ENCODE peak calls at places on chromosomes 2 and 18, in six cellular contexts. One of them, this sample, is unnamed. For H3K4me1, the result is how much of the 10 kb centered on the place peaks cover.

GRCh38 chr18:75330308-75330707 is 97.2 kb downstream of the SMIM21 start:
- DNase-seq in mesendoderm: no peak
- DNase-seq in H1: no peak
- DNase-seq in mesenchymal stem cell: no peak
- DNase-seq in IMR-90: no peak
- DNase-seq in H9: no peak
- DNase-seq in this sample: no peak

GRCh38 chr2:190746971-190747761 is 98.3 kb downstream of the NAB1 start:
- DNase-seq in H9: no peak
- DNase-seq in H1: no peak
- DNase-seq in mesendoderm: peak
- DNase-seq in mesenchymal stem cell: peak
- DNase-seq in IMR-90: peak
- DNase-seq in this sample: no peak

GRCh38 chr18:40852406-40852805 is 1102.6 kb upstream of the PIK3C3 start:
- DNase-seq in mesendoderm: no peak
- DNase-seq in H9: no peak
- DNase-seq in mesenchymal stem cell: no peak
- DNase-seq in H1: no peak
- DNase-seq in IMR-90: no peak
- DNase-seq in this sample: no peak

GRCh38 chr2:157251932-157252331 is 5.6 kb upstream of the GALNT5 start:
- DNase-seq in H1: no peak
- DNase-seq in mesenchymal stem cell: no peak
- DNase-seq in mesendoderm: no peak
- DNase-seq in IMR-90: no peak
- DNase-seq in H9: no peak
- DNase-seq in this sample: no peak

GRCh38 chr2:143607446-143608110 is 478.4 kb downstream of the ARHGAP15 start:
- DNase-seq in mesendoderm: peak
- DNase-seq in H1: peak
- DNase-seq in H9: peak
- DNase-seq in IMR-90: peak
- DNase-seq in mesenchymal stem cell: peak
- DNase-seq in this sample: no peak

GRCh38 chr18:48785091-48785614 is 165.6 kb downstream of the SMAD7 start:
- DNase-seq in mesenchymal stem cell: no peak
- DNase-seq in H9: no peak
- DNase-seq in H1: no peak
- DNase-seq in IMR-90: no peak
- DNase-seq in mesendoderm: no peak
- DNase-seq in this sample: no peak

GRCh38 chr18:72542993-72543361 is 1.2 kb downstream of the CBLN2 start:
- DNase-seq in mesendoderm: peak
- DNase-seq in mesenchymal stem cell: no peak
- DNase-seq in IMR-90: no peak
- DNase-seq in H9: peak
- DNase-seq in H1: no peak
- DNase-seq in this sample: peak

GRCh38 chr2:3222636-3223035 is 155.0 kb downstream of the EIPR1 start:
- DNase-seq in mesendoderm: peak
- DNase-seq in H9: no peak
- DNase-seq in IMR-90: no peak
- DNase-seq in H1: no peak
- DNase-seq in mesenchymal stem cell: no peak
- DNase-seq in this sample: no peak

GRCh38 chr18:44545359-44545985 is 135.2 kb upstream of the SETBP1 start:
- DNase-seq in mesenchymal stem cell: no peak
- DNase-seq in IMR-90: no peak
- DNase-seq in H1: no peak
- DNase-seq in mesendoderm: no peak
- DNase-seq in H9: no peak
- DNase-seq in this sample: no peak

GRCh38 chr2:237281900-237282306 is 132.1 kb downstream of the COL6A3 start:
- DNase-seq in mesendoderm: no peak
- DNase-seq in IMR-90: peak
- DNase-seq in mesenchymal stem cell: peak
- DNase-seq in H9: no peak
- DNase-seq in H1: no peak
- DNase-seq in this sample: no peak

GRCh38 chr2:237279012-237279768 is 134.8 kb downstream of the COL6A3 start:
- DNase-seq in H9: no peak
- DNase-seq in H1: no peak
- DNase-seq in IMR-90: peak
- DNase-seq in mesendoderm: no peak
- DNase-seq in mesenchymal stem cell: no peak
- DNase-seq in this sample: no peak

GRCh38 chr2:237280937-237281336 is 133.0 kb downstream of the COL6A3 start:
- DNase-seq in H9: no peak
- DNase-seq in mesendoderm: no peak
- DNase-seq in IMR-90: peak
- DNase-seq in mesenchymal stem cell: no peak
- DNase-seq in H1: no peak
- DNase-seq in this sample: no peak

GRCh38 chr2:237278593-237278992 is 135.4 kb downstream of the COL6A3 start:
- DNase-seq in H9: no peak
- DNase-seq in H1: no peak
- DNase-seq in IMR-90: peak
- DNase-seq in mesenchymal stem cell: no peak
- DNase-seq in mesendoderm: no peak
- DNase-seq in this sample: no peak

DNA sequence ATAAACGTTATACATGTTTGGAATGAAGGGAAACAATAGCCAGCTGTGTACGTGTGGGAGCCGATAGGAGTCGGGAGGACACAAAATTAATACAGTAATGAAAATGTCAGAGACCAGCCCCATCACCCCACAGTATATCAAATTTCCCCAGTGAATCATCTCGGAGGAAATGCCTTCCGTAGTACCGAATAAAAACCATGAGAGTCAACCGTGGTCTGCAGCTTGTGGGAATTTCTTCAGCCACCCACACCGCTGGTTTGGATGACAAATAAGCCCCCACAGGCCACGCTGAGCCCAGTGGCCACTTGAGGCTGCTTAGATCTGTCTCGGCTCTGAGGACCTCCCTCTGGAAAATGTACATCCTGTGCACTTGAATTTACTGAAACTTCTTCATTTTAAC is 133.7 kb downstream of the COL6A3 start:
- DNase-seq in H1: no peak
- DNase-seq in mesendoderm: no peak
- DNase-seq in H9: no peak
- DNase-seq in mesenchymal stem cell: peak
- DNase-seq in IMR-90: peak
- DNase-seq in this sample: no peak
- H4K8ac ChIP-seq in H1: no peak
- H4K8ac ChIP-seq in mesendoderm: no peak
- H4K8ac ChIP-seq in H9: no peak
- H4K8ac ChIP-seq in mesenchymal stem cell: peak
- H4K8ac ChIP-seq in IMR-90: peak
- H4K8ac ChIP-seq in this sample: no peak

DNA sequence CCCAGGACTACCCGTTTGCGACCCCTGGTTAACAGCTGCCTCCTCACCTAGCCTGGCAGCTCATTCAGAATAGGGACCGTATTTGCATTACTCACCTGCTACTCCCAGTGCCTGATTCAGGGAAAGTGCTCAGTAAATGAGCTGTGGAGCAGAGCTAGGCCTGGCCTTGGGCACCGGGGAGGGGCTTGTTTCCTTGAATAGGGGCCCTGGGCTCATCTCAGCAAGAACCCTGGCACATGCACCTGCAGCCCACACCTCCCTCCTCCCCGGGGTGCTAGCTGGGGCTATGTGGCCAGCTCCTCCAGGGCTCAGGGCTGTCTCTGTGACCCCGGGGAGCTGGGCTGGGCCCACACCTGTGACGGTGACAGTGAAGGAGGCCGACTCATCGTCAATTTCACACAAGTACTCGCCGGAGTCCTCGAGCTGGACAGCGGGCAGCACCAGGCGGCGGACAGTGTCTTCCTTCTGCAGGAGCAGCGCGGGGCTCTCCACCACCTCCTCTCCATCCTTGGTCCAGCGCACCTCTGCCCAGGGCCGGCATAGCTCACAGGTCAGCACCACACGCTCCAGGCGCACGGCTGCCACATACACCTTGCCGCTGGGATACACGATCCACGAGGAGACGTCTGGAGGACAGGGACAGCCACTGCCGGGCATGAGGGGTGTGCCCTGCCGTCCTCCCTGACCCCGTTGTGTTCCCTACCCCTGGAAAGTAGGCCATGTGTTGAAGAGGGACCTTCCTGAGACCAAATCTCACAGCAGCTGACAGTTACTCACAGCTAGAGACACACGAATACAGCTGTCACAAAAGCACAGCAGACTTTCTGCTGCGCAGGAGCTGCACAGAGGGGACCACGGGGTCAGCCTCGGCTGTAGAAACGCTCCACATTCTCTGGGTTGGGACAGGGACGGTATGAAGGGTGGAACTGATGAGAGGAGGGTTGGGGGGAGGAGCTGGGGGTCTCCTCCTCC is 9.0 kb downstream of the OBSL1 start:
- DNase-seq in H9: peak
- DNase-seq in H1: no peak
- DNase-seq in IMR-90: no peak
- DNase-seq in mesenchymal stem cell: no peak
- DNase-seq in mesendoderm: no peak
- DNase-seq in this sample: no peak
- H3K4me1 ChIP-seq in H9: under half
- H3K4me1 ChIP-seq in H1: under half
- H3K4me1 ChIP-seq in IMR-90: under half
- H3K4me1 ChIP-seq in mesenchymal stem cell: under half
- H3K4me1 ChIP-seq in mesendoderm: under half
- H3K4me1 ChIP-seq in this sample: under half

GRCh38 chr2:9234680-9235387 is 28.2 kb downstream of the ASAP2 start:
- DNase-seq in mesendoderm: peak
- DNase-seq in IMR-90: peak
- DNase-seq in H9: no peak
- DNase-seq in mesenchymal stem cell: peak
- DNase-seq in H1: no peak
- DNase-seq in this sample: no peak
- H4K8ac ChIP-seq in mesendoderm: no peak
- H4K8ac ChIP-seq in IMR-90: peak
- H4K8ac ChIP-seq in H9: no peak
- H4K8ac ChIP-seq in mesenchymal stem cell: peak
- H4K8ac ChIP-seq in H1: peak
- H4K8ac ChIP-seq in this sample: no peak

DNA sequence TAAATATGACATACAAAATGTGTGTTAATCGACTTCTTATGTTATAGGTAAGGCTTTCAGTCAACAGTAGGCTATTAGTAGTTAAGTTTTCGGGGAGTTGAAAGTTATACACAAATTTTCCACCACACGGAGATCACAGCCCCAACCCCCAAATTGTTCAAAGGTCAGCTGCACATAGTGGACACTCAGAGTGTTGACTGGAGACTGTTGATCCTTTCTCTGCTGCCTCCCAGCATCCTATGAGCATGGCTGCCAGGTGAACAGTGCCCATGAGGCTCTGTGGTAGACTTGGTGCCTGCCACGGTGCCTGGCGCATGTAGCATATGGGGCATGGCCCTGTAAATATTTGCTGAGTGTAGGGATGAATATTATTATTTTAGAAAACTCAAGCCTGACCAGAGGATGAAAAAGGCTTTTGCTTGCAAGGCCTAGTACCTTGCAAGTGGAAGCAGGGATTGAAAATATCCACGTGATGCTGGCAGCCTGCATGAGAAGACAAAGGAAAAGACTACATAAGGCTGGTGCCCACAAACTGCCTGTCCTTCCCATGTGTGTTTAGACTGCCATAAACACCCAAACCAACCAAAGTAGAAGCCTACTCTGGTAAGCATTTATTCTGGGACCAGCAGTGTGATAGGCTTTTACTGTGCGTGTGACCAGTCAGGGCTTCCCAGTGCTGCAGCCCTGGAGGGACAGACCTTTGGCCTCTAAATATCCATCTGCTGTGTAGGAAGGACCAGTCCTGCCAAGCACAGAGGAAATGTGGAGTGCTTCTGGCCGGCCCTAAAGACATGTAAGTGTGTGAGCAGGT is 226.1 kb downstream of the LDLRAD4 start:
- DNase-seq in mesenchymal stem cell: no peak
- DNase-seq in IMR-90: no peak
- DNase-seq in H1: no peak
- DNase-seq in H9: no peak
- DNase-seq in mesendoderm: no peak
- DNase-seq in this sample: no peak
- H3K4me1 ChIP-seq in mesenchymal stem cell: under half
- H3K4me1 ChIP-seq in IMR-90: under half
- H3K4me1 ChIP-seq in H1: under half
- H3K4me1 ChIP-seq in H9: under half
- H3K4me1 ChIP-seq in mesendoderm: under half
- H3K4me1 ChIP-seq in this sample: under half

GRCh38 chr18:5542393-5543035 is 1.3 kb downstream of the EPB41L3 start:
- DNase-seq in IMR-90: peak
- DNase-seq in H9: peak
- DNase-seq in mesenchymal stem cell: no peak
- DNase-seq in H1: no peak
- DNase-seq in mesendoderm: peak
- DNase-seq in this sample: no peak
- H4K8ac ChIP-seq in IMR-90: no peak
- H4K8ac ChIP-seq in H9: no peak
- H4K8ac ChIP-seq in mesenchymal stem cell: no peak
- H4K8ac ChIP-seq in H1: no peak
- H4K8ac ChIP-seq in mesendoderm: no peak
- H4K8ac ChIP-seq in this sample: no peak